ENCODE peak calls at places on chromosomes 4 and X, in seven cellular contexts. B is heart left ventricle; Y is activated CD8-positive, alpha-beta memory T cell treated with anti-CD3 and anti-CD28 coated beads for 24 hours; J is M059J; A is fibroblast of lung; V is K562; R is mucosa of gallbladder. Q is an unnamed sample.

GRCh38 chr4:19722404-19722803 is 529.3 kb upstream of the SLIT2 start:
- DNase-seq in A (no peak), B (no peak), V (no peak), Y (no peak), R (no peak), J (no peak), Q (no peak)

GRCh38 chr4:107265859-107266258 is 229.7 kb upstream of the DKK2 start:
- DNase-seq in V (no peak), A (no peak), J (no peak), Y (no peak), R (no peak), B (no peak), Q (no peak)

GRCh38 chr4:167838686-167839085 is 253.7 kb upstream of the ANXA10 start:
- DNase-seq in A (peak; percentile 15), R (no peak), B (no peak), Y (no peak), V (no peak), J (no peak), Q (no peak)

GRCh38 chrX:20280938-20281337 is 14.2 kb upstream of the RPS6KA3 start:
- DNase-seq in R (no peak), V (no peak), B (no peak), Y (no peak), A (no peak), J (no peak), Q (no peak)

GRCh38 chr4:157514711-157515110 is 294.2 kb downstream of the GRIA2 start:
- DNase-seq in V (no peak), B (no peak), A (no peak), Y (no peak), J (peak; percentile 6), R (no peak), Q (no peak)

GRCh38 chr4:55183926-55184599 is 58.7 kb upstream of the KDR start:
- DNase-seq in A (peak; percentile 97), V (no peak), Y (no peak), J (peak; percentile 92), B (no peak), R (no peak), Q (no peak)

GRCh38 chr4:75843596-75843995 is 58.7 kb downstream of the PPEF2 start:
- DNase-seq in B (no peak), V (no peak), A (peak; percentile 30), R (no peak), Y (no peak), J (no peak), Q (no peak)

GRCh38 chr4:184250795-184251679 is 33.4 kb upstream of the ENPP6 start:
- DNase-seq in B (no peak), A (peak; percentile 43), Y (no peak), J (peak; percentile 61), R (no peak), V (peak; percentile 61), Q (no peak)

GRCh38 chrX:15789979-15790765 is at the start of gene ZRSR2:
- DNase-seq in R (peak; percentile 89), V (peak; percentile 82), A (peak; percentile 86), J (peak; percentile 81), B (peak; percentile 87), Y (peak; percentile 95), Q (peak; percentile 97)

GRCh38 chr4:152188801-152189200 is 347.1 kb downstream of the FBXW7 start:
- DNase-seq in Y (no peak), B (no peak), J (no peak), R (no peak), A (no peak), V (no peak), Q (no peak)

GRCh38 chrX:120774611-120775010 is 101.1 kb downstream of the CT47B1 start:
- DNase-seq in R (no peak), A (no peak), V (no peak), Y (no peak), J (no peak), B (no peak), Q (no peak)